ENCODE peak calls at places on chromosomes 16 and 17, in six cellular contexts. J is fibroblast of lung, Y is A549, N is HL-60, O is HCT116, C is lower lobe of right lung. K is an unnamed sample.

GRCh38 chr16:49200223-49200820 is 81.3 kb downstream of the CBLN1 start:
- DNase-seq in N (no peak), J (no peak), O (no peak), C (no peak), Y (no peak), K (no peak)

GRCh38 chr16:16020291-16020690 is 70.9 kb downstream of the ABCC1 start:
- DNase-seq in N (no peak), O (no peak), J (no peak), Y (no peak), C (no peak), K (no peak)

GRCh38 chr17:76524598-76525512 is 12.7 kb downstream of the CYGB start:
- DNase-seq in C (peak; percentile 72), Y (no peak), O (no peak), J (peak; percentile 90), N (no peak), K (no peak)

GRCh38 chr17:12769981-12770380 is 19.3 kb upstream of the ARHGAP44 start:
- DNase-seq in J (no peak), Y (no peak), O (no peak), N (no peak), C (no peak), K (no peak)

GRCh38 chr16:72857841-72858594 is 189.9 kb downstream of the ZFHX3 start:
- DNase-seq in N (no peak), J (no peak), Y (no peak), C (no peak), O (no peak), K (no peak)

GRCh38 chr17:39705786-39706348 is 6.0 kb downstream of the ERBB2 start:
- DNase-seq in O (peak; percentile 60), Y (no peak), J (no peak), C (peak; percentile 86), N (no peak), K (no peak)

GRCh38 chr17:40097087-40097486 is 3.3 kb downstream of the NR1D1 start:
- DNase-seq in Y (no peak), N (no peak), J (no peak), C (no peak), O (no peak), K (no peak)

GRCh38 chr16:77949445-77949844 is 72.9 kb upstream of the CLEC3A start:
- DNase-seq in J (no peak), C (no peak), N (no peak), Y (no peak), O (no peak), K (no peak)

GRCh38 chr17:77830816-77831490 is 127.5 kb upstream of the TNRC6C start:
- DNase-seq in J (no peak), N (no peak), Y (no peak), O (no peak), C (peak; percentile 15), K (no peak)

GRCh38 chr17:9465216-9465921 is 110.3 kb downstream of the STX8 start:
- DNase-seq in N (no peak), C (no peak), J (peak; percentile 71), Y (no peak), O (no peak), K (peak; percentile 39)

GRCh38 chr16:84144301-84144858 is 597 bp downstream of the HSDL1 start:
- DNase-seq in Y (peak; percentile 31), C (peak; percentile 63), N (no peak), J (peak; percentile 9), O (no peak), K (peak; percentile 56)

GRCh38 chr17:6495450-6496115 is 51.3 kb downstream of the PIMREG start:
- DNase-seq in C (peak; percentile 26), Y (no peak), N (no peak), J (no peak), O (no peak), K (no peak)

GRCh38 chr16:86288716-86289294 is 221.5 kb upstream of the FOXF1 start:
- DNase-seq in N (no peak), C (no peak), O (no peak), Y (no peak), J (no peak), K (no peak)

GRCh38 chr16:53159781-53160436 is 105.1 kb downstream of the CHD9 start:
- DNase-seq in C (no peak), N (peak; percentile 26), O (peak; percentile 26), J (peak; percentile 74), Y (peak; percentile 46), K (no peak)

GRCh38 chr16:55225972-55226542 is 97.9 kb upstream of the IRX6 start:
- DNase-seq in O (no peak), N (peak; percentile 11), C (no peak), Y (no peak), J (no peak), K (no peak)

GRCh38 chr16:19700319-19700781 is 17.7 kb downstream of the KNOP1 start:
- DNase-seq in C (no peak), N (no peak), O (no peak), Y (peak; percentile 81), J (peak; percentile 64), K (no peak)

GRCh38 chr17:11293480-11293879 is 52.5 kb downstream of the SHISA6 start:
- DNase-seq in N (no peak), Y (no peak), J (no peak), C (no peak), O (no peak), K (no peak)

GRCh38 chr17:75492555-75493168 is 22.7 kb downstream of the CASKIN2 start:
- DNase-seq in Y (no peak), C (no peak), J (no peak), N (no peak), O (no peak), K (no peak)

GRCh38 chr16:57167951-57168350 is 17.9 kb downstream of the PSME3IP1 start:
- DNase-seq in J (peak; percentile 87), O (peak; percentile 36), Y (no peak), C (no peak), N (peak; percentile 52), K (no peak)

DNA sequence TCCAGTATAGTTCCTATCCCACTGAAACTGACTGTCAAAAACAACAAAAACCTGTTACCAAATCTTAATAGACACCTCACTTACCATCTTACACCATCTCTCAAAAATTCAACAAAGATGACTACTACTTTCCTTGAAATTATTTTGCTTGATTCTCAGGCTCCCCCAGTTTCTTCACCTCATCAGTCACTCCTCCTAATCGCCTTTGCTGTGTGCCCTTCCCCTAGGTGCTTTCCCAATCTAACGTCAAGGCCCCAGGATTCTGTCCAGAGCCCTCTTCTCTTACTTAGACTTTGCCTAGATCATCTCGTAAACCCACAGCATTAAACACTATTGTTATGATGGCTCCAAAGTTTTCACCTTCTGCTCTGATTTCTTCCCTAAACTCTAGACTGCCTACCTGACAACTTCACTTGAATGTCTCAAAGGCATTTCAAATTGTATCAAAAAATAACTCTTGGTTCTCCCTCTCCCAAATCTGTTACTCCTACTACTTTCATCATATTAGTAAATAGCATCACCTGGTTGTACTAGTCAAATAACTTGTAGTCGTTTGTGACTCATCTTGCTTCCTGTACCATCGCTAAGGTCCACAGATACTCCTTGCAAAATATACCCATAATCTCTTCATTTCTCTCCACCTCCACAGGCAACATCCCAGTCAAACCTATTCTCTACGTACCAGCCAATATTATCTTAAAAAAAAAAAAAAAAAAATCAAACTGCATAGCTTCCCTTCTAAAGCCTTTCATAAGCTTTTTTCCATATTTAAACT is 18.0 kb downstream of the C16orf87 start:
- DNase-seq in C (no peak), N (no peak), J (no peak), O (no peak), Y (no peak), K (no peak)
- H3K4me3 ChIP-seq in C (no peak overlapping the region), N (no peak overlapping the region), J (no peak overlapping the region), O (no peak overlapping the region), Y (no peak overlapping the region), K (no peak overlapping the region)

GRCh38 chr16:31868701-31869167 is 4.9 kb upstream of the ZNF267 start:
- DNase-seq in N (no peak), O (peak; percentile 73), C (peak; percentile 81), Y (peak; percentile 51), J (peak; percentile 78), K (peak; percentile 68)
- H3K27ac ChIP-seq in N (peak overlapping the region; percentile 85), O (no peak overlapping the region), C (peak overlapping the region; percentile 78), Y (no peak overlapping the region), J (no peak overlapping the region), K (no peak overlapping the region)

GRCh38 chr17:67891481-67892119 is 66.3 kb downstream of the BPTF start:
- DNase-seq in C (no peak), N (no peak), J (peak; percentile 67), Y (peak; percentile 36), O (peak; percentile 6), K (no peak)
- TF ChIP-seq CTCF in C (peak; percentile 25), N (no peak), J (peak; percentile 33), Y (peak; percentile 76), O (peak; percentile 43), K (peak; percentile 46)

GRCh38 chr17:81833921-81834830 is 674 bp downstream of the PPP1R27 start:
- DNase-seq in O (no peak), Y (no peak), J (no peak), N (no peak), C (no peak), K (no peak)
- H3K4me3 ChIP-seq in O (peak overlapping the region; percentile 87), Y (peak overlapping the region; percentile 94), J (peak overlapping the region; percentile 74), N (peak overlapping the region; percentile 43), C (peak overlapping the region; percentile 78), K (peak overlapping the region; percentile 97)

DNA sequence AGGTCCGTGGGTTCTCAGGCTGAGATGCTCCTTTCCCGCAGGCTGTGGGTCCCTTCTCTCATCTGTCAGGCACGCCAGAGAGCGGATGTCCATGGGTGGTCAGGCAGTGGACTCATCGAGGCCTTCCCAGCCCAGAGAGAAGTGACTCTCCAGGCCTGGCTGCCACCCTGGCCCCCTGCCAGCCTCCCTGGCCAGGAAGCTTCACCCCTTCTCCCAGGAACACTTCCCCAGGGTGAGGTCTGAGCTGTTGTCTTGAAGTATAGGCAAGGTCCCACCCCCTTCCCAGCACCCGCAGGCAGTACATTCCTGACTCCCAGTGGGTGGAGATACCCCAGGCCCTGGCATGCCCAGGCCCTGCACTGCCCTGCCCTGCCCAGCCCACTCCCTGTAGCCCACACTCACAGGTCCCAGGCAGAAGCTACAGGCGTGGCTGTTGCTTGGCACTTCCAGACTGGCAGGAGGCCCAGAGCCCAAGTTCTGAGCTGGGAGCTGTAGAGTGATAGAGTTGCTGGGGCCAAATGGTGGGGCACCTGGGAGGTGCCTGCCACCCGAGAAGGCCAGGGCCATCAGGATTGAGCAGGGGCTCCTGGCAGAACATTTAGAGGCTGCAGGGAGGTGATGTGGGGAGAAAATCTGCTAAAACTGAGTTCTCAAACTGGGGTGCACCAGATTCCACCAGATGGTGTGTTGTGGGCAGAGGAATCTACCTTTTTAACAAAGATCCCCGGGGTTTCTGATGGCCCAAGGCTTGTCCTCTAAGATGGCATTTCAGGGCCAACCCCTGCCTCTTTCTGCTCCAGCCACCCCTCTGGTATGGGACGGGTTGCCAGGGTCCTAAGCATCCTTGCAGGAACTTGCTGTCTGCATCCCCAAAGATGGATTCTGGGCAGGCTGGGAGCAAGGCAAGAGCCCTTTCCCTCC is 6.7 kb downstream of the ITGA3 start:
- DNase-seq in O (peak; percentile 91), J (peak; percentile 75), Y (peak; percentile 99), C (peak; percentile 94), N (no peak), K (no peak)
- H3K27ac ChIP-seq in O (peak overlapping the region; percentile 93), J (peak overlapping the region; percentile 62), Y (peak overlapping the region; percentile 97), C (peak overlapping the region; percentile 96), N (no peak overlapping the region), K (peak overlapping the region; percentile 28)

GRCh38 chr17:45200701-45201100 is 21.0 kb upstream of the FMNL1 start:
- DNase-seq in Y (no peak), N (peak; percentile 48), C (peak; percentile 64), J (peak; percentile 20), O (no peak), K (no peak)
- TF ChIP-seq CTCF in Y (no peak), N (no peak), C (no peak), J (no peak), O (peak; percentile 7), K (no peak)

K was measured in dorsolateral prefrontal cortex.